ENCODE peak calls at places on chromosomes 12 and 14, in seven cellular contexts. One of them, this sample, is unnamed.

GRCh38 chr12:62466018-62466595 is 519 bp upstream of the MON2 start:
- DNase-seq in cardiac fibroblast: peak
- DNase-seq in mucosa of descending colon: no peak
- DNase-seq in dorsolateral prefrontal cortex: no peak
- DNase-seq in heart left ventricle: peak
- DNase-seq in brain microvascular endothelial cell: peak
- DNase-seq in tibial artery: peak
- DNase-seq in this sample: no peak

GRCh38 chr14:63078606-63079005 is 33.3 kb upstream of the KCNH5 start:
- DNase-seq in cardiac fibroblast: no peak
- DNase-seq in mucosa of descending colon: no peak
- DNase-seq in dorsolateral prefrontal cortex: no peak
- DNase-seq in heart left ventricle: no peak
- DNase-seq in brain microvascular endothelial cell: no peak
- DNase-seq in tibial artery: no peak
- DNase-seq in this sample: no peak

GRCh38 chr12:123388948-123389559 is 5.1 kb downstream of the KMT5A start:
- DNase-seq in cardiac fibroblast: no peak
- DNase-seq in mucosa of descending colon: no peak
- DNase-seq in dorsolateral prefrontal cortex: no peak
- DNase-seq in heart left ventricle: no peak
- DNase-seq in brain microvascular endothelial cell: no peak
- DNase-seq in tibial artery: no peak
- DNase-seq in this sample: no peak

GRCh38 chr14:21251215-21251614 is 18.0 kb downstream of the HNRNPC start:
- DNase-seq in cardiac fibroblast: no peak
- DNase-seq in mucosa of descending colon: no peak
- DNase-seq in dorsolateral prefrontal cortex: no peak
- DNase-seq in heart left ventricle: no peak
- DNase-seq in brain microvascular endothelial cell: no peak
- DNase-seq in tibial artery: no peak
- DNase-seq in this sample: no peak

GRCh38 chr12:92519284-92519683 is 183.5 kb upstream of the PLEKHG7 start:
- DNase-seq in cardiac fibroblast: no peak
- DNase-seq in mucosa of descending colon: no peak
- DNase-seq in dorsolateral prefrontal cortex: no peak
- DNase-seq in heart left ventricle: no peak
- DNase-seq in brain microvascular endothelial cell: no peak
- DNase-seq in tibial artery: no peak
- DNase-seq in this sample: no peak

GRCh38 chr14:94801225-94801624 is 31.3 kb upstream of the GSC start:
- DNase-seq in cardiac fibroblast: no peak
- DNase-seq in mucosa of descending colon: no peak
- DNase-seq in dorsolateral prefrontal cortex: no peak
- DNase-seq in heart left ventricle: no peak
- DNase-seq in brain microvascular endothelial cell: no peak
- DNase-seq in tibial artery: no peak
- DNase-seq in this sample: no peak

GRCh38 chr14:35221462-35221861 is 70.7 kb upstream of the PSMA6 start:
- DNase-seq in cardiac fibroblast: no peak
- DNase-seq in mucosa of descending colon: no peak
- DNase-seq in dorsolateral prefrontal cortex: no peak
- DNase-seq in heart left ventricle: no peak
- DNase-seq in brain microvascular endothelial cell: no peak
- DNase-seq in tibial artery: no peak
- DNase-seq in this sample: no peak

GRCh38 chr14:89669209-89669608 is 252.2 kb upstream of the FOXN3 start:
- DNase-seq in cardiac fibroblast: no peak
- DNase-seq in mucosa of descending colon: no peak
- DNase-seq in dorsolateral prefrontal cortex: peak
- DNase-seq in heart left ventricle: peak
- DNase-seq in brain microvascular endothelial cell: no peak
- DNase-seq in tibial artery: peak
- DNase-seq in this sample: no peak

GRCh38 chr12:25585021-25585523 is 32.0 kb upstream of the LMNTD1 start:
- DNase-seq in cardiac fibroblast: peak
- DNase-seq in mucosa of descending colon: no peak
- DNase-seq in dorsolateral prefrontal cortex: no peak
- DNase-seq in heart left ventricle: no peak
- DNase-seq in brain microvascular endothelial cell: no peak
- DNase-seq in tibial artery: no peak
- DNase-seq in this sample: peak

GRCh38 chr12:70756791-70757190 is 119.6 kb upstream of the PTPRB start:
- DNase-seq in cardiac fibroblast: no peak
- DNase-seq in mucosa of descending colon: no peak
- DNase-seq in dorsolateral prefrontal cortex: no peak
- DNase-seq in heart left ventricle: no peak
- DNase-seq in brain microvascular endothelial cell: no peak
- DNase-seq in tibial artery: no peak
- DNase-seq in this sample: no peak

GRCh38 chr14:54781080-54781479 is 121.5 kb downstream of the GCH1 start:
- DNase-seq in cardiac fibroblast: no peak
- DNase-seq in mucosa of descending colon: no peak
- DNase-seq in dorsolateral prefrontal cortex: no peak
- DNase-seq in heart left ventricle: no peak
- DNase-seq in brain microvascular endothelial cell: no peak
- DNase-seq in tibial artery: no peak
- DNase-seq in this sample: no peak

GRCh38 chr14:31611778-31612433 is 50.7 kb downstream of the NUBPL start:
- DNase-seq in cardiac fibroblast: no peak
- DNase-seq in mucosa of descending colon: no peak
- DNase-seq in dorsolateral prefrontal cortex: no peak
- DNase-seq in heart left ventricle: no peak
- DNase-seq in brain microvascular endothelial cell: no peak
- DNase-seq in tibial artery: no peak
- DNase-seq in this sample: no peak

GRCh38 chr12:56931474-56931978 is 2.7 kb downstream of the SDR9C7 start:
- DNase-seq in cardiac fibroblast: peak
- DNase-seq in mucosa of descending colon: no peak
- DNase-seq in dorsolateral prefrontal cortex: no peak
- DNase-seq in heart left ventricle: no peak
- DNase-seq in brain microvascular endothelial cell: peak
- DNase-seq in tibial artery: no peak
- DNase-seq in this sample: peak

GRCh38 chr12:88520436-88520820 is 59.8 kb downstream of the KITLG start:
- DNase-seq in cardiac fibroblast: no peak
- DNase-seq in mucosa of descending colon: no peak
- DNase-seq in dorsolateral prefrontal cortex: no peak
- DNase-seq in heart left ventricle: no peak
- DNase-seq in brain microvascular endothelial cell: no peak
- DNase-seq in tibial artery: no peak
- DNase-seq in this sample: no peak

GRCh38 chr12:18158774-18159557 is 69.0 kb upstream of the RERGL start:
- DNase-seq in cardiac fibroblast: peak
- DNase-seq in mucosa of descending colon: no peak
- DNase-seq in dorsolateral prefrontal cortex: no peak
- DNase-seq in heart left ventricle: no peak
- DNase-seq in brain microvascular endothelial cell: peak
- DNase-seq in tibial artery: no peak
- DNase-seq in this sample: no peak

GRCh38 chr14:41901089-41901488 is 294.4 kb downstream of the LRFN5 start:
- DNase-seq in cardiac fibroblast: no peak
- DNase-seq in mucosa of descending colon: no peak
- DNase-seq in dorsolateral prefrontal cortex: no peak
- DNase-seq in heart left ventricle: no peak
- DNase-seq in brain microvascular endothelial cell: no peak
- DNase-seq in tibial artery: no peak
- DNase-seq in this sample: no peak

GRCh38 chr12:19546611-19547162 is 107.4 kb downstream of the AEBP2 start:
- DNase-seq in cardiac fibroblast: peak
- DNase-seq in mucosa of descending colon: no peak
- DNase-seq in dorsolateral prefrontal cortex: no peak
- DNase-seq in heart left ventricle: no peak
- DNase-seq in brain microvascular endothelial cell: no peak
- DNase-seq in tibial artery: no peak
- DNase-seq in this sample: no peak

GRCh38 chr12:64042901-64043300 is 179.2 kb downstream of the KICS2 start:
- DNase-seq in cardiac fibroblast: peak
- DNase-seq in mucosa of descending colon: no peak
- DNase-seq in dorsolateral prefrontal cortex: no peak
- DNase-seq in heart left ventricle: no peak
- DNase-seq in brain microvascular endothelial cell: no peak
- DNase-seq in tibial artery: no peak
- DNase-seq in this sample: peak

GRCh38 chr14:46940600-46940999 is 289.0 kb upstream of the RPL10L start:
- DNase-seq in cardiac fibroblast: no peak
- DNase-seq in mucosa of descending colon: no peak
- DNase-seq in dorsolateral prefrontal cortex: no peak
- DNase-seq in heart left ventricle: no peak
- DNase-seq in brain microvascular endothelial cell: no peak
- DNase-seq in tibial artery: no peak
- DNase-seq in this sample: no peak

GRCh38 chr14:69260979-69261605 is 1.1 kb downstream of the GALNT16 start:
- DNase-seq in cardiac fibroblast: no peak
- DNase-seq in mucosa of descending colon: no peak
- DNase-seq in dorsolateral prefrontal cortex: no peak
- DNase-seq in heart left ventricle: peak
- DNase-seq in brain microvascular endothelial cell: no peak
- DNase-seq in tibial artery: peak
- DNase-seq in this sample: no peak

GRCh38 chr12:110776410-110776809 is 33.7 kb upstream of the PPP1CC start:
- DNase-seq in cardiac fibroblast: no peak
- DNase-seq in mucosa of descending colon: no peak
- DNase-seq in dorsolateral prefrontal cortex: no peak
- DNase-seq in heart left ventricle: no peak
- DNase-seq in brain microvascular endothelial cell: no peak
- DNase-seq in tibial artery: no peak
- DNase-seq in this sample: no peak

GRCh38 chr12:67433393-67434175 is 164.4 kb downstream of the CAND1 start:
- DNase-seq in cardiac fibroblast: no peak
- DNase-seq in mucosa of descending colon: no peak
- DNase-seq in dorsolateral prefrontal cortex: no peak
- DNase-seq in heart left ventricle: no peak
- DNase-seq in brain microvascular endothelial cell: peak
- DNase-seq in tibial artery: no peak
- DNase-seq in this sample: no peak

GRCh38 chr14:67566908-67567307 is 33.2 kb downstream of the PIGH start:
- DNase-seq in cardiac fibroblast: peak
- DNase-seq in mucosa of descending colon: no peak
- DNase-seq in dorsolateral prefrontal cortex: no peak
- DNase-seq in heart left ventricle: no peak
- DNase-seq in brain microvascular endothelial cell: no peak
- DNase-seq in tibial artery: peak
- DNase-seq in this sample: peak

GRCh38 chr14:102089621-102090343 is 2.9 kb upstream of the HSP90AA1 start:
- DNase-seq in cardiac fibroblast: no peak
- DNase-seq in mucosa of descending colon: no peak
- DNase-seq in dorsolateral prefrontal cortex: no peak
- DNase-seq in heart left ventricle: no peak
- DNase-seq in brain microvascular endothelial cell: no peak
- DNase-seq in tibial artery: no peak
- DNase-seq in this sample: no peak

GRCh38 chr12:115979851-115980250 is 297.6 kb downstream of the MED13L start:
- DNase-seq in cardiac fibroblast: no peak
- DNase-seq in mucosa of descending colon: no peak
- DNase-seq in dorsolateral prefrontal cortex: no peak
- DNase-seq in heart left ventricle: no peak
- DNase-seq in brain microvascular endothelial cell: no peak
- DNase-seq in tibial artery: no peak
- DNase-seq in this sample: no peak

DNA sequence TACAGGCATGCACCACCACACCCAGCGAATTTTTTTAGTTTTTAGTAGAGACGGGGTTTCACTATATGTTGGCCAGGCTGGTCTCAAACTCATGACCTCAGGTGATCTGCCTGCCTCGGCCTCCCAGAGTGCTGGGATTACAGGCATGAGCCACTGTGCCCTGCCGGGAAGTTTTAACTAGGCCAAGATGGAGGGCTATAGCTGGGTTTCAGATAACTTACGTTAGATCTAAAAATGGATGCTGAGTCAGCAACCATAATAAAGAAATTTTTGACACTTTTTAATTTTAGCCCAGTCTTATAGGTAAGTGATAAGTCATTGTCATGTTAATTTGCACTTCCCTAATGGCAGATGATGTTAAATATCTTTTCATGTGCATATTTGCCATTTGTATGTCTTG is 14.4 kb downstream of the ZDHHC17 start:
- DNase-seq in cardiac fibroblast: no peak
- DNase-seq in mucosa of descending colon: no peak
- DNase-seq in dorsolateral prefrontal cortex: no peak
- DNase-seq in heart left ventricle: no peak
- DNase-seq in brain microvascular endothelial cell: no peak
- DNase-seq in tibial artery: no peak
- DNase-seq in this sample: no peak
- H3K4me3 ChIP-seq in cardiac fibroblast: no peak
- H3K4me3 ChIP-seq in mucosa of descending colon: no peak
- H3K4me3 ChIP-seq in dorsolateral prefrontal cortex: no peak
- H3K4me3 ChIP-seq in heart left ventricle: no peak
- H3K4me3 ChIP-seq in brain microvascular endothelial cell: no peak
- H3K4me3 ChIP-seq in tibial artery: no peak
- H3K4me3 ChIP-seq in this sample: no peak

DNA sequence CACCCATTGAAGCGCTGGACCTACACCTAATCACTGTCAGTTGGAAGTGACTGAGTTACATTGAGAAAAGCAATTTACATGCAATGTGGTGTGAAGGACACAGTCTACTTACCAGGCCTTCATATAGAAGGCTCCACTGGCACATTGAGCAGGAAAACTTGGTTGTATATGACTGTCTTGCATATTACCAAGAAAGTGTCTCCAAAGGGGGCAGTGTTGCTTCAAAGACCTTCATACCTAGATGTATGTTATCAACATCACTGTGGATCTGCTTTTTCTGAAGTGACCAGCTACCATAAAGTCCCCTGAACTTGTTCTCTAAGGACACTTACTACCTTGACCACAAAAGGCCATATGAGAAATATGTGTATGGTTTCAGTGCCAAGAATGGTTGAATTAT is 64.1 kb downstream of the NELL2 start:
- DNase-seq in cardiac fibroblast: no peak
- DNase-seq in mucosa of descending colon: no peak
- DNase-seq in dorsolateral prefrontal cortex: no peak
- DNase-seq in heart left ventricle: no peak
- DNase-seq in brain microvascular endothelial cell: no peak
- DNase-seq in tibial artery: no peak
- DNase-seq in this sample: no peak
- TF ChIP-seq CTCF in cardiac fibroblast: no peak
- TF ChIP-seq CTCF in mucosa of descending colon: no peak
- TF ChIP-seq CTCF in dorsolateral prefrontal cortex: no peak
- TF ChIP-seq CTCF in heart left ventricle: no peak
- TF ChIP-seq CTCF in brain microvascular endothelial cell: peak
- TF ChIP-seq CTCF in tibial artery: no peak
- TF ChIP-seq CTCF in this sample: no peak

DNA sequence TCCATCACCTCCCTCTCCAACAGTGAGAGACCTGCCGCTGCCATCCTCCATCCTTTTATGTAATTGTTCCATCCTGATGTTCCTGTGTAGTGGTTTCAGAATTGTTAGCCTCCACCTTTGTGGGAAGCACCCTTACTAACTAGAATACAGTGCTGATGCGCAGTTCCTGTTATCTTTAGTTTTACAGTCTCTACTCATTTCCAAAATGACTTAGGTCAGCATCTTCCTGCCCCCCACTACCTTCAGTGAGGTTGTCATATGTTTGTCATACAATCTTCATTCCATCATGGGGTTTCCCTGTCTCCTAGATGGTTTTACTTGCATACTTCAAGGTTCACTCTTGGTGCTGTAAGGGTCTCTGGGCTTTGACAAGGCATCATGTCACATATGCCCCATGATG is 69.8 kb downstream of the EML1 start:
- DNase-seq in cardiac fibroblast: no peak
- DNase-seq in mucosa of descending colon: no peak
- DNase-seq in dorsolateral prefrontal cortex: no peak
- DNase-seq in heart left ventricle: no peak
- DNase-seq in brain microvascular endothelial cell: no peak
- DNase-seq in tibial artery: no peak
- DNase-seq in this sample: no peak
- H3K4me3 ChIP-seq in cardiac fibroblast: no peak
- H3K4me3 ChIP-seq in mucosa of descending colon: no peak
- H3K4me3 ChIP-seq in dorsolateral prefrontal cortex: no peak
- H3K4me3 ChIP-seq in heart left ventricle: no peak
- H3K4me3 ChIP-seq in brain microvascular endothelial cell: no peak
- H3K4me3 ChIP-seq in tibial artery: no peak
- H3K4me3 ChIP-seq in this sample: no peak

GRCh38 chr12:41932470-41932991 is 212.1 kb downstream of the GXYLT1 start:
- DNase-seq in cardiac fibroblast: peak
- DNase-seq in mucosa of descending colon: peak
- DNase-seq in dorsolateral prefrontal cortex: peak
- DNase-seq in heart left ventricle: peak
- DNase-seq in brain microvascular endothelial cell: no peak
- DNase-seq in tibial artery: peak
- DNase-seq in this sample: no peak
- TF ChIP-seq CTCF in cardiac fibroblast: no peak
- TF ChIP-seq CTCF in mucosa of descending colon: no peak
- TF ChIP-seq CTCF in dorsolateral prefrontal cortex: no peak
- TF ChIP-seq CTCF in heart left ventricle: no peak
- TF ChIP-seq CTCF in brain microvascular endothelial cell: no peak
- TF ChIP-seq CTCF in tibial artery: no peak
- TF ChIP-seq CTCF in this sample: no peak

This sample was measured in AG09309.